ENCODE peak calls at places on chromosomes 6 and 20, in six cellular contexts. One of them, this sample, is unnamed.

GRCh38 chr6:144150673-144151009 is 324 bp downstream of the STX11 start:
- DNase-seq in CD8-positive, alpha-beta memory T cell: peak; percentile 32
- DNase-seq in NCI-H1436: no peak
- DNase-seq in D341Med: no peak
- DNase-seq in heart right ventricle: no peak
- DNase-seq in NCI-H1105: peak; percentile 22
- DNase-seq in this sample: peak; percentile 46

GRCh38 chr20:63854766-63855362 is 6.4 kb upstream of the ABHD16B start:
- DNase-seq in NCI-H1436: no peak
- DNase-seq in heart right ventricle: peak; percentile 74
- DNase-seq in D341Med: no peak
- DNase-seq in CD8-positive, alpha-beta memory T cell: no peak
- DNase-seq in NCI-H1105: no peak
- DNase-seq in this sample: no peak

GRCh38 chr6:140201787-140202458 is 827.5 kb upstream of the CITED2 start:
- DNase-seq in NCI-H1105: no peak
- DNase-seq in D341Med: no peak
- DNase-seq in CD8-positive, alpha-beta memory T cell: no peak
- DNase-seq in heart right ventricle: no peak
- DNase-seq in NCI-H1436: no peak
- DNase-seq in this sample: no peak

GRCh38 chr6:42791706-42792320 is 10.0 kb downstream of the BICRAL start:
- DNase-seq in NCI-H1105: no peak
- DNase-seq in D341Med: no peak
- DNase-seq in NCI-H1436: peak; percentile 25
- DNase-seq in heart right ventricle: no peak
- DNase-seq in CD8-positive, alpha-beta memory T cell: no peak
- DNase-seq in this sample: no peak

GRCh38 chr20:10739575-10739974 is 65.8 kb upstream of the JAG1 start:
- DNase-seq in heart right ventricle: peak; percentile 22
- DNase-seq in NCI-H1436: no peak
- DNase-seq in D341Med: no peak
- DNase-seq in CD8-positive, alpha-beta memory T cell: no peak
- DNase-seq in NCI-H1105: no peak
- DNase-seq in this sample: no peak

GRCh38 chr6:43246301-43247114 is 3.2 kb downstream of the TTBK1 start:
- DNase-seq in NCI-H1105: peak; percentile 45
- DNase-seq in D341Med: no peak
- DNase-seq in heart right ventricle: peak; percentile 67
- DNase-seq in CD8-positive, alpha-beta memory T cell: no peak
- DNase-seq in NCI-H1436: no peak
- DNase-seq in this sample: peak; percentile 77

GRCh38 chr20:2596673-2597279 is 55.7 kb upstream of the NOP56 start:
- DNase-seq in NCI-H1105: no peak
- DNase-seq in heart right ventricle: no peak
- DNase-seq in CD8-positive, alpha-beta memory T cell: no peak
- DNase-seq in NCI-H1436: no peak
- DNase-seq in D341Med: no peak
- DNase-seq in this sample: no peak

GRCh38 chr6:6905961-6906518 is 201.7 kb upstream of the RREB1 start:
- DNase-seq in CD8-positive, alpha-beta memory T cell: no peak
- DNase-seq in D341Med: peak; percentile 85
- DNase-seq in NCI-H1105: no peak
- DNase-seq in NCI-H1436: peak; percentile 4
- DNase-seq in heart right ventricle: no peak
- DNase-seq in this sample: no peak

GRCh38 chr6:53828971-53829697 is 34.3 kb downstream of the LRRC1 start:
- DNase-seq in CD8-positive, alpha-beta memory T cell: no peak
- DNase-seq in NCI-H1105: no peak
- DNase-seq in heart right ventricle: no peak
- DNase-seq in D341Med: no peak
- DNase-seq in NCI-H1436: no peak
- DNase-seq in this sample: no peak

GRCh38 chr6:28635547-28636158 is 110.0 kb downstream of the GPX5 start:
- DNase-seq in D341Med: no peak
- DNase-seq in NCI-H1105: no peak
- DNase-seq in heart right ventricle: no peak
- DNase-seq in CD8-positive, alpha-beta memory T cell: no peak
- DNase-seq in NCI-H1436: no peak
- DNase-seq in this sample: no peak

GRCh38 chr6:20317430-20317829 is 84.2 kb upstream of the E2F3 start:
- DNase-seq in NCI-H1436: no peak
- DNase-seq in NCI-H1105: no peak
- DNase-seq in CD8-positive, alpha-beta memory T cell: no peak
- DNase-seq in D341Med: no peak
- DNase-seq in heart right ventricle: no peak
- DNase-seq in this sample: no peak

This sample was measured in left cardiac atrium.